ENCODE peak calls at places on chromosomes 4 and X, in five cellular contexts. I is ureter, T is retina, Z is foreskin keratinocyte, F is activated T-cell treated with anti-CD3 and anti-CD28 coated beads for 48 hours. W is an unnamed sample.

GRCh38 chr4:177016541-177017141 is 223.9 kb upstream of the VEGFC start:
- DNase-seq in Z (peak; percentile 97), T (no peak), I (no peak), F (no peak), W (no peak)

GRCh38 chrX:1418901-1419544 is 27.1 kb upstream of the SLC25A6 start:
- DNase-seq in Z (no peak), I (no peak), F (no peak), T (no peak), W (no peak)

GRCh38 chrX:39058724-39059123 is 257.5 kb downstream of the MID1IP1 start:
- DNase-seq in T (no peak), F (no peak), I (no peak), Z (peak; percentile 24), W (no peak)

GRCh38 chr4:2266181-2266580 is 4.3 kb upstream of the MXD4 start:
- DNase-seq in T (no peak), I (peak; percentile 81), Z (no peak), F (no peak), W (peak; percentile 77)

GRCh38 chrX:46279925-46280313 is 265.3 kb downstream of the ZNF674 start:
- DNase-seq in F (no peak), Z (peak; percentile 70), I (no peak), T (no peak), W (no peak)

GRCh38 chr4:113908829-113909228 is 70.6 kb downstream of the ARSJ start:
- DNase-seq in Z (no peak), F (no peak), I (no peak), T (no peak), W (no peak)

GRCh38 chr4:48939785-48940184 is 33.2 kb upstream of the OCIAD2 start:
- DNase-seq in I (no peak), T (no peak), F (no peak), Z (peak; percentile 92), W (peak; percentile 69)

GRCh38 chr4:89939994-89940393 is 45.3 kb downstream of the MMRN1 start:
- DNase-seq in T (no peak), F (no peak), I (no peak), Z (no peak), W (no peak)

GRCh38 chrX:78321809-78322208 is 5.6 kb downstream of the CYSLTR1 start:
- DNase-seq in T (no peak), I (peak; percentile 75), F (no peak), Z (no peak), W (no peak)

GRCh38 chr4:84238247-84239090 is 260.6 kb downstream of the NKX6-1 start:
- DNase-seq in Z (peak; percentile 33), F (no peak), I (no peak), T (no peak), W (no peak)

GRCh38 chrX:25275159-25275558 is 259.4 kb upstream of the ARX start:
- DNase-seq in I (no peak), Z (no peak), F (no peak), T (no peak), W (no peak)

GRCh38 chr4:3492741-3493719 is 29.9 kb downstream of the DOK7 start:
- DNase-seq in T (no peak), I (no peak), F (no peak), Z (no peak), W (no peak)

GRCh38 chr4:110049951-110050925 is 137.6 kb downstream of the EGF start:
- DNase-seq in Z (peak; percentile 13), T (peak; percentile 57), I (no peak), F (peak; percentile 23), W (no peak)

GRCh38 chrX:13029341-13029740 is 15.1 kb downstream of the FAM9C start:
- DNase-seq in I (no peak), T (no peak), F (no peak), Z (no peak), W (no peak)

GRCh38 chrX:37711991-37712390 is 26.4 kb downstream of the XK start:
- DNase-seq in I (no peak), T (no peak), F (no peak), Z (no peak), W (no peak)

GRCh38 chrX:103877571-103877970 is 45.5 kb upstream of the RAB9B start:
- DNase-seq in T (no peak), F (no peak), Z (no peak), I (no peak), W (no peak)

GRCh38 chrX:135463937-135464336 is 42.2 kb downstream of the SMIM10L2A start:
- DNase-seq in T (no peak), F (no peak), Z (no peak), I (no peak), W (no peak)

GRCh38 chr4:6907658-6908191 is 1.9 kb upstream of the TBC1D14 start:
- DNase-seq in Z (no peak), F (no peak), T (no peak), I (no peak), W (no peak)

GRCh38 chr4:38468491-38468890 is 195.5 kb upstream of the KLF3 start:
- DNase-seq in F (no peak), Z (no peak), I (no peak), T (no peak), W (no peak)

GRCh38 chrX:109534933-109535332 is 1.7 kb upstream of the NXT2 start:
- DNase-seq in F (no peak), Z (no peak), I (no peak), T (no peak), W (no peak)

GRCh38 chrX:43644124-43644701 is 11.9 kb upstream of the MAOA start:
- DNase-seq in Z (peak; percentile 86), F (no peak), T (no peak), I (no peak), W (no peak)

GRCh38 chr4:36243355-36244256 is 708 bp downstream of the ARAP2 start:
- DNase-seq in I (peak; percentile 47), F (no peak), T (peak; percentile 66), Z (peak; percentile 59), W (peak; percentile 72)

GRCh38 chr4:44165938-44166337 is 282.7 kb downstream of the KCTD8 start:
- DNase-seq in F (no peak), T (no peak), Z (no peak), I (no peak), W (no peak)

GRCh38 chrX:40418413-40419195 is 162.2 kb upstream of the ATP6AP2 start:
- DNase-seq in T (no peak), Z (no peak), F (no peak), I (peak; percentile 52), W (no peak)

W was measured in left lobe of liver.